ENCODE peak calls at places on chromosome 1, in six cellular contexts. X, C, K, J, Q and H are unnamed samples. For H3K9me3, the result is how much of the 10 kb centered on the place peaks cover.

GRCh38 chr1:113981962-113982931 is 3.0 kb downstream of the OLFML3 start:
- DNase-seq in X (no peak), C (peak), K (no peak), J (no peak), Q (peak), H (no peak)

GRCh38 chr1:171636141-171636540 is 14.1 kb downstream of the MYOCOS start:
- DNase-seq in X (no peak), C (peak), K (no peak), J (no peak), Q (no peak), H (no peak)

GRCh38 chr1:168637350-168637991 is 61.1 kb downstream of the XCL1 start:
- DNase-seq in X (peak), C (peak), K (no peak), J (peak), Q (no peak), H (no peak)

GRCh38 chr1:116466810-116467557 is 93.9 kb downstream of the ATP1A1 start:
- DNase-seq in X (no peak), C (no peak), K (no peak), J (no peak), Q (no peak), H (no peak)

GRCh38 chr1:24955161-24955560 is 25.1 kb upstream of the RUNX3 start:
- DNase-seq in X (no peak), C (no peak), K (no peak), J (no peak), Q (no peak), H (peak)

GRCh38 chr1:111221633-111222286 is 5.8 kb upstream of the CHI3L2 start:
- DNase-seq in X (no peak), C (no peak), K (no peak), J (peak), Q (no peak), H (no peak)

GRCh38 chr1:149846042-149846441 is 53.3 kb upstream of the BOLA1 start:
- DNase-seq in X (no peak), C (no peak), K (no peak), J (no peak), Q (no peak), H (no peak)

GRCh38 chr1:9689011-9689706 is 37.6 kb downstream of the PIK3CD start:
- DNase-seq in X (peak), C (peak), K (peak), J (peak), Q (peak), H (peak)

GRCh38 chr1:177646757-177647730 is 322.8 kb downstream of the SEC16B start:
- DNase-seq in X (no peak), C (no peak), K (no peak), J (no peak), Q (no peak), H (no peak)

GRCh38 chr1:52424238-52424637 is 19.8 kb downstream of the PRPF38A start:
- DNase-seq in X (peak), C (no peak), K (no peak), J (peak), Q (no peak), H (peak)

GRCh38 chr1:22721122-22721873 is 10.7 kb downstream of the EPHB2 start:
- DNase-seq in X (no peak), C (no peak), K (no peak), J (no peak), Q (no peak), H (no peak)

GRCh38 chr1:185776521-185776920 is 42.3 kb downstream of the HMCN1 start:
- DNase-seq in X (no peak), C (peak), K (no peak), J (no peak), Q (no peak), H (no peak)

GRCh38 chr1:156083800-156084790 is 1.8 kb upstream of the MEX3A start:
- DNase-seq in X (no peak), C (no peak), K (no peak), J (no peak), Q (no peak), H (no peak)

GRCh38 chr1:73910466-73910865 is 287.5 kb downstream of the LRRIQ3 start:
- DNase-seq in X (no peak), C (no peak), K (no peak), J (no peak), Q (no peak), H (no peak)

GRCh38 chr1:73913025-73913424 is 285.0 kb downstream of the LRRIQ3 start:
- DNase-seq in X (no peak), C (no peak), K (no peak), J (no peak), Q (no peak), H (no peak)

GRCh38 chr1:73914994-73915393 is 283.0 kb downstream of the LRRIQ3 start:
- DNase-seq in X (no peak), C (no peak), K (no peak), J (no peak), Q (no peak), H (no peak)

GRCh38 chr1:73909043-73909567 is 288.9 kb downstream of the LRRIQ3 start:
- DNase-seq in X (no peak), C (no peak), K (no peak), J (no peak), Q (no peak), H (no peak)

DNA sequence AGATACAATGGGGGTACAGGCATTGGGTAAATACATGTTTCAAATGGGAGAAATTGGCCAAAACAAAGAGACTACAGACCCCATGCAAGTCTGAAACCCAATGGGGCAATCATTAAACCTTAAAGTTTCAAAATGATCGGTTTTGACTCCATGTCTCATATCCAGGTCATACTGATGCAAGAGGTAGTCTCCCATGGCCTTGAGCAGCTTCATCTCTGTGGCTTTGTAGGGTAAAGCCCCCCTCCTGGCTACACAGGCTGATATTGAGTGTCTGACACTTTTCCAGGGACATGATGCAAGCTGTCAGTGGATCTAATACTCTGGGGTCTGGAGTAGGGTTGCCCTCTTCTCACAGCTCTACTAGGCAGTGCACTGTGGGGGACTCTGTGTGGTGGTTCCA is 286.1 kb downstream of the LRRIQ3 start:
- DNase-seq in X (no peak), C (no peak), K (no peak), J (no peak), Q (no peak), H (no peak)
- H3K9me3 ChIP-seq in X (under half), C (under half), K (under half), J (under half), Q (under half), H (under half)

GRCh38 chr1:6446665-6447015 is 19.3 kb downstream of the TNFRSF25 start:
- DNase-seq in X (no peak), C (no peak), K (no peak), J (no peak), Q (no peak), H (no peak)

GRCh38 chr1:6445062-6445763 is 20.6 kb downstream of the ESPN start:
- DNase-seq in X (peak), C (peak), K (peak), J (peak), Q (no peak), H (no peak)

GRCh38 chr1:6447818-6448748 is 17.9 kb downstream of the TNFRSF25 start:
- DNase-seq in X (no peak), C (no peak), K (no peak), J (peak), Q (no peak), H (peak)

GRCh38 chr1:6448749-6449631 is 17.0 kb downstream of the TNFRSF25 start:
- DNase-seq in X (no peak), C (peak), K (no peak), J (no peak), Q (no peak), H (peak)

GRCh38 chr1:6447016-6447817 is 18.8 kb downstream of the TNFRSF25 start:
- DNase-seq in X (no peak), C (no peak), K (no peak), J (no peak), Q (no peak), H (no peak)
- H3K4me3 ChIP-seq in X (peak), C (no peak), K (no peak), J (no peak), Q (no peak), H (peak)

DNA sequence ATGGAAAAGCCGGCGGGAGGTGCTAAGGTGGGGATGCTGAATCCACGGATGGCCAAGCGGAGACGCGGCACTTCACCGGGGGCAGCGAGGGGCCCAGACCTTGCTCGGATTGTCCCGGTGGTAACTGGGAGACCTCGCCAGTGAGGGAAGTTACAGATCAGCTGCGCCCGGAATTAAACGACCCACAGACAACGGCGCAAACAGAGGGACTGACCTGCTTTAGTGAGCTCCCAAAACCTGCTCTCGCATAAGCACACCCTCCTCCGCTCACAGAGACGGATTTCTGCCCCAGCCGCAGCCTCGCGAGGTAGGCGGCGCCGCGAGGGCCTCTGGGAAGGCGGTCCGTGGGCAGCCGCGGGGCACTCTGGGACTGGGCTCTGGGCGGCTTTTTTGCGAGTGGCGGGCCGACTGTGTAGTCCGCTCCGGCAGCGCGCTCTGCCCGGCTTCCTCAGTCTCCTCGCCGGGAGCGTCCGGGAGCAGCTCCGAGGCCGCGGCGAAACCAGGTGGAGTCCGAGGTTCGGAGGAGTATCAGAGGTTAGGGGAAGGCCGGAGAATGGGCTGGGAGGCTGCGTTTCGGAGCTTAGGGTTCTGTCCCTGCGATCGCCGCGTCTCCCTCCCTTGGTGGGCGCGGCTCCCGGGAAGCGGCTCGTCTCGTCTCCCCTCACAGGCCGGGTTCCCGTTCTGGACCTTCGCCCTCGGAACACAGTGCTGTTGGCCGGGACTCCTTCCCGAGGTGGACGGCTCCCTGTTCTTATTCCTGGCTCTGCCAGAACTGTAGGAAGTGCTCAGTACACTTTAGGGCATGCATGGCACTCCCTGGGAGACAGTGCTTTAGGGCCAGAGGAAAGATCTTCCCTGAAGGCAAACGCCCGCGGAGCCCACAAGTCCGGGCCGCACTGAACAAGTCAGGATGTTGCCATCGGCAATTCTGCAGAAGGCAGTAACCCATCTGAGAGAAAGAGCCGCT is at the start of gene EXO5:
- DNase-seq in X (peak), C (peak), K (peak), J (peak), Q (peak), H (peak)
- H3K9me3 ChIP-seq in X (under half), C (under half), K (under half), J (under half), Q (half or more), H (under half)

GRCh38 chr1:213960963-213961362 is 26.8 kb upstream of the PROX1 start:
- DNase-seq in X (no peak), C (no peak), K (no peak), J (no peak), Q (no peak), H (no peak)
- H3K4me3 ChIP-seq in X (no peak), C (no peak), K (no peak), J (no peak), Q (no peak), H (no peak)